ENCODE peak calls at places on chromosomes 5 and 9, in nine cellular contexts. C is GM18507; W is upper lobe of right lung; Z is NCI-H524; K is lung microvascular endothelial cell; R is effector memory CD4-positive, alpha-beta T cell; U is breast epithelium; X is heart left ventricle; T is Right ventricle myocardium inferior. B is an unnamed sample.

GRCh38 chr5:89520771-89521170 is 637.8 kb upstream of the MEF2C start:
- DNase-seq in W (no peak), Z (no peak), R (no peak), C (no peak), T (no peak), K (no peak), X (no peak), U (no peak), B (no peak)

GRCh38 chr5:172600571-172600970 is 40.5 kb upstream of the NEURL1B start:
- DNase-seq in W (no peak), Z (peak; percentile 23), T (no peak), X (no peak), K (no peak), C (no peak), R (no peak), U (no peak), B (no peak)

GRCh38 chr9:129525781-129526180 is 95.1 kb downstream of the C9orf50 start:
- DNase-seq in W (no peak), U (no peak), Z (no peak), R (no peak), C (no peak), X (no peak), T (no peak), K (no peak), B (no peak)

GRCh38 chr5:116361171-116361967 is 213.3 kb downstream of the SEMA6A start:
- DNase-seq in C (no peak), W (peak; percentile 70), R (no peak), U (no peak), X (peak; percentile 51), T (peak; percentile 77), K (peak; percentile 51), Z (peak; percentile 52), B (no peak)

GRCh38 chr9:72039532-72039931 is 20.9 kb downstream of the C9orf57 start:
- DNase-seq in X (no peak), K (no peak), W (no peak), R (no peak), Z (no peak), C (no peak), U (no peak), T (no peak), B (no peak)

GRCh38 chr5:148858106-148858505 is 31.7 kb downstream of the ADRB2 start:
- DNase-seq in W (no peak), X (no peak), R (no peak), U (no peak), C (no peak), T (no peak), K (no peak), Z (no peak), B (no peak)

GRCh38 chr5:35185518-35185917 is 44.8 kb downstream of the PRLR start:
- DNase-seq in K (no peak), T (no peak), Z (no peak), U (no peak), R (no peak), W (no peak), X (no peak), C (no peak), B (no peak)

GRCh38 chr5:68683632-68684035 is 410.2 kb upstream of the SLC30A5 start:
- DNase-seq in Z (no peak), X (no peak), R (no peak), T (no peak), U (no peak), W (no peak), K (peak; percentile 29), C (no peak), B (peak; percentile 82)

GRCh38 chr9:95137587-95138145 is 179.8 kb downstream of the FANCC start:
- DNase-seq in X (no peak), K (no peak), Z (no peak), R (no peak), T (no peak), U (no peak), W (no peak), C (no peak), B (no peak)

GRCh38 chr9:110076894-110077725 is 130.8 kb downstream of the C9orf152 start:
- DNase-seq in K (no peak), U (no peak), R (no peak), C (no peak), W (no peak), Z (no peak), X (no peak), T (no peak), B (peak; percentile 36)

GRCh38 chr5:178155065-178155464 is 1.4 kb upstream of the NHP2 start:
- DNase-seq in X (no peak), C (no peak), W (no peak), U (no peak), T (no peak), R (no peak), Z (no peak), K (no peak), B (no peak)

GRCh38 chr5:134647750-134648424 is 698 bp upstream of the SEC24A start:
- DNase-seq in Z (no peak), T (no peak), C (no peak), X (no peak), K (peak; percentile 54), W (no peak), U (no peak), R (peak; percentile 7), B (peak; percentile 84)

GRCh38 chr5:57871496-57871895 is 388.9 kb upstream of the ACTBL2 start:
- DNase-seq in K (no peak), C (no peak), X (no peak), T (no peak), U (no peak), R (no peak), Z (no peak), W (no peak), B (no peak)

GRCh38 chr5:40452874-40453624 is 226.7 kb upstream of the PTGER4 start:
- DNase-seq in T (no peak), R (no peak), Z (no peak), X (no peak), U (no peak), W (no peak), C (no peak), K (no peak), B (no peak)

GRCh38 chr5:74673011-74673790 is 11.8 kb upstream of the HEXB start:
- DNase-seq in K (peak; percentile 60), U (no peak), Z (peak; percentile 76), T (no peak), R (no peak), C (no peak), X (no peak), W (no peak), B (peak; percentile 66)

GRCh38 chr5:79111960-79112702 is 522 bp downstream of the BHMT start:
- DNase-seq in T (no peak), R (no peak), Z (no peak), X (no peak), U (no peak), K (no peak), C (no peak), W (no peak), B (no peak)

GRCh38 chr5:137220523-137220927 is 278.6 kb downstream of the SPOCK1 start:
- DNase-seq in U (no peak), T (no peak), X (no peak), W (no peak), C (no peak), Z (peak; percentile 32), K (peak; percentile 62), R (no peak), B (peak; percentile 90)

GRCh38 chr9:126788631-126789349 is 16.1 kb upstream of the ZBTB43 start:
- DNase-seq in C (no peak), X (no peak), W (peak; percentile 13), U (no peak), Z (no peak), R (no peak), K (no peak), T (no peak), B (peak; percentile 78)

GRCh38 chr5:68460147-68460760 is 244.7 kb downstream of the PIK3R1 start:
- DNase-seq in Z (peak; percentile 13), K (peak; percentile 78), W (no peak), C (no peak), R (peak; percentile 24), X (peak; percentile 23), T (no peak), U (no peak), B (peak; percentile 65)

B was measured in RKO.